ENCODE peak calls at places on chromosomes 5 and 9, in eight cellular contexts. B is NCI-H2107, T is T-helper 9 cell, V is HCEC 1CT, G is astrocyte of the cerebellum, I is hepatocyte, S is AG09309, N is H7. U is an unnamed sample.

GRCh38 chr5:112735702-112736101 is 2.0 kb upstream of the APC start:
- DNase-seq in V (peak), I (no peak), T (no peak), S (no peak), N (no peak), B (no peak), G (no peak), U (no peak)

GRCh38 chr9:130243015-130243881 is 22.3 kb upstream of the HMCN2 start:
- DNase-seq in I (peak), B (peak), S (no peak), N (peak), G (no peak), V (no peak), T (peak), U (peak)

GRCh38 chr9:118882674-118883073 is 486.6 kb downstream of the BRINP1 start:
- DNase-seq in V (peak), B (no peak), S (peak), N (no peak), T (no peak), G (peak), I (no peak), U (no peak)

GRCh38 chr5:148849461-148849860 is 23.1 kb downstream of the ADRB2 start:
- DNase-seq in S (no peak), G (no peak), V (no peak), T (no peak), B (no peak), N (no peak), I (no peak), U (no peak)

GRCh38 chr5:90632799-90633198 is 74.2 kb downstream of the ADGRV1 start:
- DNase-seq in G (no peak), N (no peak), T (no peak), B (no peak), V (no peak), S (no peak), I (no peak), U (no peak)

GRCh38 chr5:21071421-21071820 is 1083.4 kb upstream of the CDH18 start:
- DNase-seq in T (no peak), I (no peak), S (no peak), G (no peak), V (no peak), N (no peak), B (no peak), U (no peak)

GRCh38 chr5:135890867-135891266 is 4.8 kb downstream of the IL9 start:
- DNase-seq in N (no peak), G (no peak), V (no peak), T (no peak), I (no peak), B (no peak), S (no peak), U (no peak)

GRCh38 chr9:89519393-89519805 is 21.5 kb upstream of the SEMA4D start:
- DNase-seq in I (no peak), B (no peak), G (no peak), T (no peak), V (no peak), N (no peak), S (no peak), U (no peak)

GRCh38 chr9:100160021-100160420 is 61.0 kb downstream of the INVS start:
- DNase-seq in T (no peak), S (no peak), I (no peak), B (no peak), N (no peak), V (no peak), G (peak), U (no peak)

GRCh38 chr9:94111446-94111845 is 27.2 kb downstream of the PTPDC1 start:
- DNase-seq in N (no peak), T (no peak), V (no peak), G (no peak), B (no peak), S (no peak), I (no peak), U (no peak)

GRCh38 chr5:132459983-132460834 is 30.4 kb downstream of the IRF1 start:
- DNase-seq in T (no peak), G (no peak), N (peak), V (peak), I (no peak), S (no peak), B (peak), U (no peak)

GRCh38 chr5:109654455-109654854 is 35.3 kb upstream of the MAN2A1 start:
- DNase-seq in I (no peak), S (no peak), V (peak), N (no peak), B (no peak), T (no peak), G (no peak), U (no peak)

GRCh38 chr9:93098236-93098946 is 2.4 kb downstream of the CARD19 start:
- DNase-seq in S (peak), N (no peak), B (no peak), V (peak), I (peak), T (peak), G (peak), U (peak)

GRCh38 chr5:78509145-78509865 is 139.3 kb downstream of the LHFPL2 start:
- DNase-seq in N (no peak), V (no peak), T (no peak), I (no peak), S (no peak), G (no peak), B (no peak), U (no peak)

GRCh38 chr5:91129748-91130147 is 253.4 kb downstream of the ARRDC3 start:
- DNase-seq in B (no peak), T (no peak), S (no peak), V (no peak), G (no peak), I (no peak), N (no peak), U (no peak)

U was measured in T-helper 17 cell.